ENCODE peak calls at places on chromosomes 7 and 10, in five cellular contexts. One of them, this sample, is unnamed.

GRCh38 chr7:44569958-44570357 is 3.8 kb downstream of the DDX56 start:
- DNase-seq in T follicular helper cell: no peak
- DNase-seq in cerebellar cortex: no peak
- DNase-seq in renal cortical epithelial cell: no peak
- DNase-seq in neural progenitor cell: no peak
- DNase-seq in this sample: no peak

GRCh38 chr7:144824360-144824759 is 11.5 kb downstream of the TPK1 start:
- DNase-seq in cerebellar cortex: no peak
- DNase-seq in renal cortical epithelial cell: peak
- DNase-seq in neural progenitor cell: no peak
- DNase-seq in T follicular helper cell: no peak
- DNase-seq in this sample: no peak

GRCh38 chr10:35928017-35928619 is 286.0 kb upstream of the FZD8 start:
- DNase-seq in neural progenitor cell: no peak
- DNase-seq in renal cortical epithelial cell: no peak
- DNase-seq in cerebellar cortex: no peak
- DNase-seq in T follicular helper cell: no peak
- DNase-seq in this sample: no peak

GRCh38 chr10:26438534-26439269 is 561 bp downstream of the APBB1IP start:
- DNase-seq in T follicular helper cell: peak
- DNase-seq in neural progenitor cell: peak
- DNase-seq in cerebellar cortex: no peak
- DNase-seq in renal cortical epithelial cell: peak
- DNase-seq in this sample: peak

GRCh38 chr10:76736848-76737495 is 900.6 kb downstream of the KCNMA1 start:
- DNase-seq in cerebellar cortex: no peak
- DNase-seq in renal cortical epithelial cell: no peak
- DNase-seq in neural progenitor cell: no peak
- DNase-seq in T follicular helper cell: no peak
- DNase-seq in this sample: no peak

GRCh38 chr7:91128574-91129348 is 135.5 kb upstream of the FZD1 start:
- DNase-seq in renal cortical epithelial cell: peak
- DNase-seq in cerebellar cortex: no peak
- DNase-seq in neural progenitor cell: peak
- DNase-seq in T follicular helper cell: no peak
- DNase-seq in this sample: no peak

GRCh38 chr10:3542185-3542611 is 242.8 kb downstream of the KLF6 start:
- DNase-seq in neural progenitor cell: no peak
- DNase-seq in renal cortical epithelial cell: peak
- DNase-seq in T follicular helper cell: no peak
- DNase-seq in cerebellar cortex: no peak
- DNase-seq in this sample: no peak

GRCh38 chr7:3065724-3066143 is 22.1 kb upstream of the CARD11 start:
- DNase-seq in neural progenitor cell: peak
- DNase-seq in renal cortical epithelial cell: no peak
- DNase-seq in cerebellar cortex: peak
- DNase-seq in T follicular helper cell: peak
- DNase-seq in this sample: peak

GRCh38 chr7:10122573-10123100 is 851.0 kb upstream of the PHF14 start:
- DNase-seq in cerebellar cortex: peak
- DNase-seq in neural progenitor cell: peak
- DNase-seq in renal cortical epithelial cell: no peak
- DNase-seq in T follicular helper cell: no peak
- DNase-seq in this sample: peak

GRCh38 chr10:44373341-44373995 is 11.4 kb downstream of the CXCL12 start:
- DNase-seq in T follicular helper cell: no peak
- DNase-seq in renal cortical epithelial cell: no peak
- DNase-seq in cerebellar cortex: no peak
- DNase-seq in neural progenitor cell: no peak
- DNase-seq in this sample: no peak

GRCh38 chr10:48572414-48572813 is 32.5 kb downstream of the ARHGAP22 start:
- DNase-seq in neural progenitor cell: no peak
- DNase-seq in cerebellar cortex: no peak
- DNase-seq in renal cortical epithelial cell: no peak
- DNase-seq in T follicular helper cell: no peak
- DNase-seq in this sample: no peak

GRCh38 chr7:105198223-105198622 is 184.2 kb downstream of the KMT2E start:
- DNase-seq in neural progenitor cell: peak
- DNase-seq in renal cortical epithelial cell: peak
- DNase-seq in T follicular helper cell: no peak
- DNase-seq in cerebellar cortex: no peak
- DNase-seq in this sample: peak

GRCh38 chr7:123351506-123352225 is 151.9 kb upstream of the SLC13A1 start:
- DNase-seq in neural progenitor cell: no peak
- DNase-seq in T follicular helper cell: no peak
- DNase-seq in renal cortical epithelial cell: peak
- DNase-seq in cerebellar cortex: no peak
- DNase-seq in this sample: no peak

GRCh38 chr7:157318015-157318706 is 18.6 kb upstream of the DNAJB6 start:
- DNase-seq in T follicular helper cell: no peak
- DNase-seq in cerebellar cortex: no peak
- DNase-seq in neural progenitor cell: no peak
- DNase-seq in renal cortical epithelial cell: no peak
- DNase-seq in this sample: no peak

GRCh38 chr10:114095676-114096331 is 52.1 kb downstream of the ADRB1 start:
- DNase-seq in neural progenitor cell: no peak
- DNase-seq in renal cortical epithelial cell: peak
- DNase-seq in T follicular helper cell: no peak
- DNase-seq in cerebellar cortex: no peak
- DNase-seq in this sample: no peak